ENCODE peak calls at places on chromosomes 6 and 20, in seven cellular contexts. L is effector CD8-positive, alpha-beta T cell; X is ELF-1; G is DMS153; Q is NCI-H1930; R is hypothalamus; B is hepatic stellate cell. W is an unnamed sample.

GRCh38 chr6:140183881-140184280 is 809.4 kb upstream of the CITED2 start:
- DNase-seq in Q (no peak), R (no peak), B (no peak), L (no peak), G (no peak), X (no peak), W (no peak)

GRCh38 chr6:159761135-159761872 is 541 bp upstream of the ACAT2 start:
- DNase-seq in Q (no peak), L (no peak), X (peak), R (no peak), G (no peak), B (peak), W (no peak)

GRCh38 chr6:4664911-4665310 is 111.3 kb upstream of the CDYL start:
- DNase-seq in X (no peak), B (no peak), L (no peak), R (no peak), Q (no peak), G (no peak), W (no peak)

GRCh38 chr6:45566882-45567281 is 189.1 kb upstream of the SUPT3H start:
- DNase-seq in G (no peak), Q (no peak), X (peak), R (no peak), B (no peak), L (no peak), W (no peak)

GRCh38 chr6:106300944-106301343 is 24.6 kb downstream of the ATG5 start:
- DNase-seq in G (no peak), R (no peak), B (peak), L (no peak), Q (no peak), X (no peak), W (no peak)

GRCh38 chr6:157269261-157269794 is 54.0 kb downstream of the TMEM242 start:
- DNase-seq in Q (no peak), R (no peak), X (peak), L (no peak), B (peak), G (no peak), W (no peak)

GRCh38 chr6:145669627-145670034 is 65.7 kb downstream of the EPM2A start:
- DNase-seq in X (no peak), G (no peak), Q (no peak), R (no peak), L (no peak), B (peak), W (no peak)

GRCh38 chr6:14912226-14912625 is 333.6 kb upstream of the JARID2 start:
- DNase-seq in L (no peak), B (no peak), R (no peak), X (no peak), G (no peak), Q (no peak), W (no peak)

GRCh38 chr6:28393912-28394662 is 5.5 kb downstream of the ZSCAN12 start:
- DNase-seq in X (no peak), R (no peak), Q (no peak), L (no peak), B (peak), G (no peak), W (no peak)

GRCh38 chr6:104795363-104795762 is 64.4 kb downstream of the HACE1 start:
- DNase-seq in B (no peak), G (peak), X (no peak), Q (no peak), L (no peak), R (no peak), W (no peak)

GRCh38 chr20:46634528-46634927 is 16.7 kb downstream of the SLC13A3 start:
- DNase-seq in B (no peak), R (no peak), G (no peak), X (no peak), L (no peak), Q (no peak), W (no peak)

GRCh38 chr6:142429195-142429594 is 127.4 kb downstream of the ADGRG6 start:
- DNase-seq in B (no peak), Q (no peak), R (no peak), G (no peak), X (no peak), L (no peak), W (no peak)

W was measured in nucleus accumbens.